ENCODE peak calls at places on chromosomes 16 and 17, in nine cellular contexts. P is activated T-helper 1 cell treated with anti-CD3 and anti-CD28 coated beads, Interleukin-12 subunit alpha, Interleukin-12 subunit beta, Interleukin-2, Interleukin-4 antibody, amounts not matched to agents 30 ng/mL and 10 ng/mL and 1 ng/mL, durations not matched to agents 14 hours and 24 hours and 36 hours; J is progenitor cell of endocrine pancreas; X is kidney glomerular epithelial cell; W is neural progenitor cell; Z is AML-193; D is activated CD4-positive, alpha-beta T cell treated with anti-CD3 and anti-CD28 coated beads, Interleukin-2, amount 50 U/mL, for 4 hours; G is lower lobe of right lung; C is NCI-H748 treated with DMSO at 0.1 percent for 48 hours. M is an unnamed sample.

GRCh38 chr17:47959825-47960655 is 2.4 kb upstream of the PRR15L start:
- DNase-seq in P (no peak), J (no peak), X (no peak), W (no peak), Z (no peak), D (no peak), G (no peak), C (peak), M (no peak)

GRCh38 chr17:1746975-1747543 is 4.4 kb downstream of the SERPINF2 start:
- DNase-seq in P (no peak), J (no peak), X (no peak), W (no peak), Z (no peak), D (no peak), G (peak), C (no peak), M (no peak)

GRCh38 chr17:72223816-72224215 is 103.0 kb downstream of the SOX9 start:
- DNase-seq in P (no peak), J (no peak), X (no peak), W (no peak), Z (no peak), D (no peak), G (no peak), C (no peak), M (no peak)

GRCh38 chr16:23377071-23377931 is 75.2 kb downstream of the SCNN1B start:
- DNase-seq in P (no peak), J (no peak), X (no peak), W (no peak), Z (no peak), D (no peak), G (peak), C (no peak), M (no peak)

GRCh38 chr16:84535851-84536250 is 31.4 kb upstream of the MEAK7 start:
- DNase-seq in P (no peak), J (no peak), X (no peak), W (no peak), Z (no peak), D (no peak), G (no peak), C (no peak), M (no peak)

GRCh38 chr17:75478508-75478907 is 22.1 kb downstream of the TMEM94 start:
- DNase-seq in P (no peak), J (no peak), X (no peak), W (peak), Z (no peak), D (no peak), G (no peak), C (no peak), M (no peak)

GRCh38 chr17:39979021-39979660 is 1.5 kb upstream of the PSMD3 start:
- DNase-seq in P (no peak), J (no peak), X (peak), W (no peak), Z (no peak), D (no peak), G (no peak), C (no peak), M (no peak)

GRCh38 chr17:6303664-6304063 is 131.3 kb downstream of the AIPL1 start:
- DNase-seq in P (no peak), J (peak), X (peak), W (peak), Z (no peak), D (no peak), G (no peak), C (no peak), M (no peak)

GRCh38 chr16:67934306-67935095 is 2.1 kb downstream of the PSMB10 start:
- DNase-seq in P (no peak), J (no peak), X (no peak), W (no peak), Z (no peak), D (no peak), G (no peak), C (no peak), M (no peak)

GRCh38 chr16:86231996-86232350 is 278.4 kb upstream of the FOXF1 start:
- DNase-seq in P (no peak), J (no peak), X (no peak), W (no peak), Z (no peak), D (no peak), G (no peak), C (no peak), M (no peak)

GRCh38 chr16:54739381-54739780 is 191.3 kb upstream of the IRX5 start:
- DNase-seq in P (no peak), J (no peak), X (no peak), W (no peak), Z (no peak), D (no peak), G (no peak), C (no peak), M (no peak)

GRCh38 chr17:6170349-6170748 is 100.2 kb downstream of the WSCD1 start:
- DNase-seq in P (no peak), J (no peak), X (no peak), W (no peak), Z (no peak), D (no peak), G (no peak), C (no peak), M (no peak)

GRCh38 chr16:71865173-71865863 is 18.7 kb downstream of the ZNF821 start:
- DNase-seq in P (no peak), J (no peak), X (no peak), W (no peak), Z (no peak), D (no peak), G (no peak), C (no peak), M (no peak)

M was measured in tibial nerve.